ENCODE peak calls at places on chromosomes 4 and X, in four cellular contexts. H is GM12865, S is IMR-90, Z is GM23338. D is an unnamed sample.

GRCh38 chr4:155616112-155616511 is 50.5 kb upstream of the GUCY1A1 start:
- DNase-seq in S (peak; percentile 20), Z (no peak), H (no peak), D (no peak)

GRCh38 chr4:73777612-73778011 is 37.2 kb downstream of the CXCL8 start:
- DNase-seq in S (peak; percentile 7), Z (no peak), H (no peak), D (no peak)

GRCh38 chrX:108224727-108225455 is 133.3 kb downstream of the ATG4A start:
- DNase-seq in S (peak; percentile 31), Z (peak; percentile 72), H (peak; percentile 12), D (no peak)

GRCh38 chrX:10189317-10190268 is 32.8 kb downstream of the CLCN4 start:
- DNase-seq in S (peak; percentile 63), Z (peak; percentile 73), H (peak; percentile 63), D (peak; percentile 88)

GRCh38 chr4:76589402-76589801 is 154.4 kb downstream of the SHROOM3 start:
- DNase-seq in Z (peak; percentile 57), H (no peak), S (peak; percentile 57), D (no peak)

GRCh38 chrX:42967681-42968080 is 189.7 kb upstream of the PPP1R2C start:
- DNase-seq in S (no peak), Z (no peak), H (no peak), D (no peak)

GRCh38 chr4:3307060-3307459 is 14.2 kb downstream of the RGS12 start:
- DNase-seq in S (no peak), Z (no peak), H (no peak), D (no peak)

GRCh38 chr4:113397114-113397701 is 347.8 kb downstream of the ANK2 start:
- DNase-seq in Z (no peak), H (no peak), S (peak; percentile 82), D (no peak)

GRCh38 chrX:15301924-15302323 is 13.5 kb downstream of the ASB11 start:
- DNase-seq in S (peak; percentile 41), H (peak; percentile 18), Z (no peak), D (no peak)

GRCh38 chr4:102627831-102628523 is 126.8 kb downstream of the NFKB1 start:
- DNase-seq in Z (no peak), H (no peak), S (peak; percentile 79), D (no peak)

GRCh38 chr4:66575024-66575696 is 904.9 kb upstream of the EPHA5 start:
- DNase-seq in H (no peak), S (peak; percentile 62), Z (no peak), D (no peak)

GRCh38 chrX:111164728-111165127 is 68.7 kb downstream of the PAK3 start:
- DNase-seq in Z (peak; percentile 7), H (no peak), S (peak; percentile 2), D (no peak)

GRCh38 chr4:66564901-66565648 is 894.8 kb upstream of the EPHA5 start:
- DNase-seq in Z (no peak), H (no peak), S (peak; percentile 73), D (no peak)

GRCh38 chr4:109908741-109909140 is 3.9 kb upstream of the EGF start:
- DNase-seq in Z (no peak), S (no peak), H (no peak), D (no peak)

GRCh38 chr4:58665649-58666048 is 1555.5 kb upstream of the IGFBP7 start:
- DNase-seq in S (no peak), H (no peak), Z (no peak), D (no peak)

GRCh38 chr4:74400395-74400794 is 35.5 kb downstream of the EREG start:
- DNase-seq in Z (no peak), H (no peak), S (no peak), D (no peak)

GRCh38 chrX:107712231-107713204 is 63.1 kb downstream of the TSC22D3 start:
- DNase-seq in H (no peak), S (peak; percentile 21), Z (no peak), D (no peak)

GRCh38 chr4:182280439-182281111 is 37.4 kb downstream of the TENM3 start:
- DNase-seq in S (peak; percentile 78), Z (no peak), H (no peak), D (no peak)

GRCh38 chrX:9995855-9996339 is 28.7 kb downstream of the CLDN34 start:
- DNase-seq in S (peak; percentile 79), Z (peak; percentile 83), H (peak; percentile 68), D (peak; percentile 89)

GRCh38 chrX:155611302-155611701 is 1.4 kb downstream of the TMLHE start:
- DNase-seq in Z (no peak), S (no peak), H (no peak), D (no peak)

GRCh38 chr4:24226667-24227066 is 336.8 kb upstream of the PPARGC1A start:
- DNase-seq in S (peak; percentile 72), H (peak; percentile 3), Z (no peak), D (no peak)

GRCh38 chr4:173170210-173170778 is 1.7 kb downstream of the GALNT7 start:
- DNase-seq in S (no peak), Z (no peak), H (no peak), D (no peak)

GRCh38 chr4:21012851-21013331 is 312.6 kb downstream of the PACRGL start:
- DNase-seq in S (no peak), Z (no peak), H (no peak), D (no peak)

GRCh38 chr4:102825261-102826071 is 1.9 kb downstream of the UBE2D3 start:
- DNase-seq in Z (peak; percentile 69), H (peak; percentile 64), S (peak; percentile 73), D (peak; percentile 36)

GRCh38 chr4:38803833-38804653 is 548 bp downstream of the TLR1 start:
- DNase-seq in Z (no peak), S (no peak), H (peak; percentile 98), D (no peak)

GRCh38 chrX:82412851-82413250 is 1095.2 kb upstream of the POU3F4 start:
- DNase-seq in Z (no peak), H (no peak), S (no peak), D (no peak)

GRCh38 chr4:151184523-151185458 is 85.4 kb downstream of the RPS3A start:
- DNase-seq in S (peak; percentile 89), H (no peak), Z (no peak), D (no peak)

GRCh38 chr4:113090954-113091353 is 41.5 kb downstream of the ANK2 start:
- DNase-seq in Z (no peak), S (no peak), H (no peak), D (no peak)

GRCh38 chr4:64584981-64585557 is 175.8 kb upstream of the TECRL start:
- DNase-seq in S (peak; percentile 6), H (peak; percentile 48), Z (peak; percentile 80), D (no peak)

GRCh38 chr4:145936142-145937020 is 2.2 kb downstream of the ZNF827 start:
- DNase-seq in H (peak; percentile 92), S (peak; percentile 73), Z (peak; percentile 83), D (peak; percentile 42)
- TF ChIP-seq CTCF in H (peak; percentile 24), S (peak; percentile 29), Z (peak; percentile 13), D (no peak)

GRCh38 chrX:78886550-78886949 is 58.6 kb upstream of the P2RY10 start:
- DNase-seq in S (no peak), Z (peak; percentile 8), H (peak; percentile 38), D (no peak)
- TF ChIP-seq CTCF in S (peak; percentile 31), Z (peak; percentile 42), H (no peak), D (peak; percentile 29)

GRCh38 chr4:169080970-169081369 is 70.9 kb upstream of the CBR4 start:
- DNase-seq in H (no peak), Z (no peak), S (peak; percentile 57), D (no peak)

GRCh38 chr4:169085015-169085414 is 75.0 kb upstream of the CBR4 start:
- DNase-seq in H (no peak), Z (no peak), S (no peak), D (no peak)

GRCh38 chr4:169079942-169080827 is 70.1 kb upstream of the CBR4 start:
- DNase-seq in Z (no peak), H (peak; percentile 78), S (peak; percentile 77), D (no peak)
- TF ChIP-seq CTCF in Z (no peak), H (no peak), S (no peak), D (no peak)

GRCh38 chrX:135454816-135455215 is 33.1 kb downstream of the SMIM10L2A start:
- DNase-seq in Z (peak; percentile 26), S (no peak), H (no peak), D (no peak)

GRCh38 chrX:135449637-135450550 is 28.1 kb downstream of the SMIM10L2A start:
- DNase-seq in H (no peak), S (no peak), Z (no peak), D (no peak)

GRCh38 chrX:135453381-135453780 is 31.6 kb downstream of the SMIM10L2A start:
- DNase-seq in S (no peak), H (no peak), Z (peak; percentile 56), D (no peak)
- TF ChIP-seq CTCF in S (no peak), H (no peak), Z (peak; percentile 53), D (no peak)

D was measured in dorsolateral prefrontal cortex.